ENCODE peak calls at places on chromosomes 4 and X, in ten cellular contexts. Z is bronchial epithelial cell; Y is kidney epithelial cell; K is NCI-H1436; S is stimulated activated naive CD8-positive, alpha-beta T cell treated with anti-CD3 and anti-CD28 coated beads, Interleukin-15, Interleukin-2, amounts not matched to agents 100 U/mL and 50 U/mL, for 24 hours; L is Daoy; E is GM23248; P is epithelial cell of esophagus; G is activated CD4-positive, alpha-beta T cell treated with anti-CD3 and anti-CD28 coated beads, Interleukin-2, amount 50 U/mL, for 4 hours; J is aorta. B is an unnamed sample.

GRCh38 chr4:54165438-54165837 is 63.7 kb upstream of the PDGFRA start:
- DNase-seq in Z (peak; percentile 81), Y (peak; percentile 86), K (no peak), S (no peak), L (peak; percentile 79), E (peak; percentile 93), P (peak; percentile 81), G (no peak), J (no peak), B (peak; percentile 84)

GRCh38 chr4:184313710-184314659 is 96.3 kb upstream of the ENPP6 start:
- DNase-seq in Z (no peak), Y (no peak), K (no peak), S (peak; percentile 57), L (no peak), E (no peak), P (no peak), G (no peak), J (no peak), B (no peak)

GRCh38 chr4:109164011-109164410 is 138.4 kb downstream of the COL25A1 start:
- DNase-seq in Z (peak; percentile 6), Y (peak; percentile 9), K (no peak), S (no peak), L (no peak), E (peak; percentile 31), P (peak; percentile 5), G (no peak), J (no peak), B (no peak)

GRCh38 chr4:78864405-78865024 is 74.7 kb downstream of the PAQR3 start:
- DNase-seq in Z (peak; percentile 80), Y (peak; percentile 43), K (peak; percentile 68), S (no peak), L (peak; percentile 14), E (peak; percentile 81), P (peak; percentile 83), G (no peak), J (no peak), B (peak; percentile 67)

GRCh38 chr4:173273956-173274355 is 60.2 kb downstream of the HMGB2 start:
- DNase-seq in Z (no peak), Y (no peak), K (no peak), S (no peak), L (no peak), E (no peak), P (no peak), G (no peak), J (no peak), B (no peak)

GRCh38 chr4:159227984-159228383 is 125.1 kb downstream of the RAPGEF2 start:
- DNase-seq in Z (peak; percentile 87), Y (peak; percentile 79), K (no peak), S (no peak), L (peak; percentile 71), E (peak; percentile 82), P (peak; percentile 86), G (no peak), J (peak; percentile 89), B (peak; percentile 78)

GRCh38 chr4:139227729-139228404 is 50.8 kb upstream of the ELF2 start:
- DNase-seq in Z (no peak), Y (no peak), K (no peak), S (no peak), L (no peak), E (no peak), P (peak; percentile 28), G (no peak), J (no peak), B (no peak)

GRCh38 chr4:182306792-182307507 is 63.7 kb downstream of the TENM3 start:
- DNase-seq in Z (peak; percentile 26), Y (no peak), K (peak; percentile 70), S (no peak), L (peak; percentile 34), E (no peak), P (peak; percentile 83), G (no peak), J (no peak), B (peak; percentile 44)

GRCh38 chrX:41043950-41044349 is 41.3 kb upstream of the USP9X start:
- DNase-seq in Z (peak; percentile 5), Y (no peak), K (no peak), S (no peak), L (peak; percentile 11), E (peak; percentile 76), P (peak; percentile 11), G (no peak), J (no peak), B (peak; percentile 38)

GRCh38 chrX:1391370-1391706 is 575 bp downstream of the SLC25A6 start:
- DNase-seq in Z (peak; percentile 52), Y (no peak), K (no peak), S (no peak), L (no peak), E (no peak), P (no peak), G (no peak), J (no peak), B (no peak)

GRCh38 chr4:6915041-6916005 is 5.7 kb downstream of the TBC1D14 start:
- DNase-seq in Z (no peak), Y (no peak), K (no peak), S (no peak), L (no peak), E (no peak), P (no peak), G (no peak), J (no peak), B (no peak)

GRCh38 chr4:26524001-26524400 is 33.7 kb upstream of the CCKAR start:
- DNase-seq in Z (no peak), Y (no peak), K (no peak), S (no peak), L (no peak), E (no peak), P (no peak), G (no peak), J (no peak), B (no peak)

GRCh38 chr4:12242354-12242753 is 813.7 kb upstream of the HS3ST1 start:
- DNase-seq in Z (no peak), Y (peak; percentile 7), K (no peak), S (no peak), L (no peak), E (no peak), P (no peak), G (no peak), J (no peak), B (no peak)

GRCh38 chrX:106397788-106398538 is 213.8 kb upstream of the RADX start:
- DNase-seq in Z (peak; percentile 37), Y (no peak), K (peak; percentile 1), S (no peak), L (no peak), E (no peak), P (peak; percentile 48), G (no peak), J (no peak), B (no peak)

GRCh38 chrX:116198810-116199209 is 28.3 kb downstream of the AGTR2 start:
- DNase-seq in Z (no peak), Y (no peak), K (no peak), S (no peak), L (no peak), E (peak; percentile 2), P (no peak), G (no peak), J (no peak), B (peak; percentile 0)

GRCh38 chr4:109559983-109560686 is at the start of gene MCUB:
- DNase-seq in Z (peak; percentile 76), Y (peak; percentile 56), K (peak; percentile 86), S (peak; percentile 90), L (peak; percentile 88), E (peak; percentile 98), P (peak; percentile 93), G (peak; percentile 87), J (peak; percentile 93), B (peak; percentile 88)

GRCh38 chr4:3300198-3300671 is 7.4 kb downstream of the RGS12 start:
- DNase-seq in Z (no peak), Y (no peak), K (no peak), S (no peak), L (no peak), E (no peak), P (no peak), G (no peak), J (peak; percentile 70), B (no peak)

GRCh38 chr4:25792843-25793242 is 69.9 kb downstream of the SEL1L3 start:
- DNase-seq in Z (peak; percentile 46), Y (no peak), K (no peak), S (no peak), L (no peak), E (no peak), P (peak; percentile 59), G (no peak), J (no peak), B (no peak)

GRCh38 chr4:74109894-74110605 is 11.1 kb upstream of the CXCL2 start:
- DNase-seq in Z (peak; percentile 94), Y (peak; percentile 92), K (no peak), S (no peak), L (peak; percentile 81), E (peak; percentile 97), P (peak; percentile 88), G (no peak), J (no peak), B (peak; percentile 69)

GRCh38 chr4:97404876-97405523 is 738.3 kb downstream of the STPG2 start:
- DNase-seq in Z (no peak), Y (peak; percentile 21), K (no peak), S (no peak), L (no peak), E (no peak), P (no peak), G (no peak), J (no peak), B (no peak)

GRCh38 chrX:23503835-23504539 is 163.3 kb upstream of the PRDX4 start:
- DNase-seq in Z (peak; percentile 88), Y (peak; percentile 83), K (no peak), S (no peak), L (peak; percentile 91), E (peak; percentile 62), P (peak; percentile 92), G (no peak), J (peak; percentile 91), B (peak; percentile 96)

GRCh38 chr4:86872135-86872534 is 20.1 kb downstream of the C4orf36 start:
- DNase-seq in Z (peak; percentile 85), Y (no peak), K (no peak), S (no peak), L (no peak), E (no peak), P (peak; percentile 82), G (no peak), J (no peak), B (no peak)

GRCh38 chr4:2260336-2261109 is 1.4 kb downstream of the MXD4 start:
- DNase-seq in Z (no peak), Y (no peak), K (no peak), S (no peak), L (no peak), E (peak; percentile 53), P (no peak), G (no peak), J (peak; percentile 78), B (no peak)

GRCh38 chrX:119194631-119195030 is 41.5 kb upstream of the PGRMC1 start:
- DNase-seq in Z (no peak), Y (no peak), K (no peak), S (no peak), L (no peak), E (peak; percentile 54), P (peak; percentile 5), G (no peak), J (no peak), B (peak; percentile 18)